ENCODE peak calls at places on chromosomes 7 and 10, in seven cellular contexts. N is neuronal stem cell, F is H9, W is mesenchymal stem cell, S is H1, U is mesendoderm, M is trophoblast cell. I is an unnamed sample.

GRCh38 chr7:123275036-123275753 is 75.4 kb upstream of the SLC13A1 start:
- DNase-seq in M (no peak), S (no peak), F (no peak), U (no peak), W (peak), N (no peak), I (no peak)

GRCh38 chr10:96833220-96834001 is 1.3 kb downstream of the LCOR start:
- DNase-seq in S (no peak), W (peak), F (peak), M (peak), U (peak), N (peak), I (peak)

GRCh38 chr10:59611048-59611447 is 98.6 kb downstream of the SLC16A9 start:
- DNase-seq in N (no peak), S (no peak), U (no peak), F (no peak), M (peak), W (no peak), I (no peak)

GRCh38 chr10:26721561-26721960 is 24.1 kb downstream of the PDSS1 start:
- DNase-seq in N (no peak), F (no peak), M (no peak), S (no peak), W (no peak), U (no peak), I (no peak)

GRCh38 chr7:132656846-132657776 is 80.8 kb upstream of the PLXNA4 start:
- DNase-seq in F (no peak), W (peak), N (no peak), U (peak), M (peak), S (no peak), I (peak)

GRCh38 chr7:99628471-99629465 is 12.0 kb downstream of the ZSCAN25 start:
- DNase-seq in U (peak), M (no peak), S (no peak), F (peak), N (no peak), W (no peak), I (no peak)

GRCh38 chr7:140059288-140060242 is 3.2 kb downstream of the PARP12 start:
- DNase-seq in W (peak), U (no peak), N (no peak), M (peak), F (no peak), S (no peak), I (peak)

GRCh38 chr10:12934777-12935176 is 66.7 kb downstream of the CCDC3 start:
- DNase-seq in U (no peak), N (no peak), W (peak), S (no peak), M (peak), F (no peak), I (peak)

GRCh38 chr10:96651998-96652431 is 65.2 kb upstream of the TM9SF3 start:
- DNase-seq in N (no peak), U (no peak), S (no peak), F (no peak), W (no peak), M (no peak), I (no peak)

GRCh38 chr10:123019264-123019663 is 10.5 kb downstream of the ACADSB start:
- DNase-seq in S (no peak), W (no peak), N (no peak), M (no peak), U (no peak), F (no peak), I (no peak)

GRCh38 chr7:147197006-147197405 is 1080.4 kb downstream of the CNTNAP2 start:
- DNase-seq in N (no peak), U (no peak), S (no peak), M (no peak), F (no peak), W (no peak), I (no peak)

GRCh38 chr7:64959072-64959747 is 31.6 kb downstream of the ZNF117 start:
- DNase-seq in S (no peak), N (no peak), F (no peak), W (no peak), M (no peak), U (peak), I (no peak)

GRCh38 chr7:157297071-157297638 is 39.6 kb upstream of the DNAJB6 start:
- DNase-seq in S (no peak), W (no peak), N (no peak), U (no peak), F (no peak), M (no peak), I (no peak)

GRCh38 chr10:17249820-17250219 is 21.8 kb downstream of the VIM start:
- DNase-seq in S (no peak), U (peak), M (no peak), N (no peak), W (no peak), F (no peak), I (peak)

GRCh38 chr7:48708635-48709034 is 215.7 kb upstream of the CDC14C start:
- DNase-seq in S (peak), N (peak), U (peak), F (peak), W (no peak), M (no peak), I (no peak)

GRCh38 chr7:150992833-150993302 is 2.1 kb downstream of the NOS3 start:
- DNase-seq in M (no peak), F (peak), S (no peak), W (peak), N (peak), U (peak), I (no peak)

GRCh38 chr7:4841007-4841784 is 20.6 kb downstream of the PAPOLB start:
- DNase-seq in W (no peak), F (no peak), U (no peak), M (no peak), N (no peak), S (no peak), I (no peak)

GRCh38 chr7:101823086-101823485 is 5.7 kb downstream of the CUX1 start:
- DNase-seq in S (no peak), M (peak), N (no peak), W (no peak), F (no peak), U (no peak), I (no peak)

GRCh38 chr10:113808168-113808567 is 45.7 kb downstream of the DCLRE1A start:
- DNase-seq in F (no peak), U (no peak), N (no peak), W (no peak), M (no peak), S (no peak), I (no peak)

GRCh38 chr10:12782537-12782936 is 219.0 kb downstream of the CCDC3 start:
- DNase-seq in U (peak), S (no peak), M (peak), N (peak), F (peak), W (peak), I (peak)

DNA sequence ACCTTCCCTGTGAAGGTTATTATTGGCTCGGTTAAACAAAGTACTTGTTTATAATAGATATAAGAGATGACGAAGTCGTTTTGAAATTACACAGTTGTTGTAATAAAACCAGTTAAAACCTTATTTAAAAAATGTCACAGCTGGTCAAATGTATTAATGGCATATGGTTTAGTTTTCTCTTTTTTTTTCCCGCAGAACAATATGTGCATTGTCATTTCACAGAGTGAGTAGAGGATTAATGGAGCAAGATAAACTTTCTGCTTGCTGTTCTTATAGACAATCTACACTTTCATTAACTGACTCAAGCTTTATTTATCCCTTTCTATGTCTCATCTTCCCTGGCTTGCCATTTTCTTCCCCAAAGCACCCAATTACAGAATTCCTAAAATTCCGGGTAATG is 404.3 kb upstream of the NPVF start:
- DNase-seq in U (no peak), N (no peak), M (no peak), S (no peak), W (no peak), F (no peak), I (no peak)
- H2AK5ac ChIP-seq in U (no peak), N (no peak), M (no peak), S (no peak), W (no peak), F (no peak), I (no peak)

GRCh38 chr7:29228289-29229011 is 33.9 kb downstream of the CHN2 start:
- DNase-seq in M (peak), F (no peak), U (no peak), S (no peak), W (no peak), N (no peak), I (no peak)
- H2AK5ac ChIP-seq in M (peak), F (no peak), U (no peak), S (no peak), W (no peak), N (no peak), I (no peak)

GRCh38 chr7:32078824-32079223 is 8.6 kb upstream of the PDE1C start:
- DNase-seq in F (no peak), W (no peak), M (no peak), N (no peak), U (no peak), S (no peak), I (no peak)

GRCh38 chr7:32077806-32078205 is 7.6 kb upstream of the PDE1C start:
- DNase-seq in S (no peak), W (no peak), M (no peak), F (no peak), U (no peak), N (no peak), I (no peak)

GRCh38 chr7:32074787-32075570 is 4.8 kb upstream of the PDE1C start:
- DNase-seq in W (no peak), M (no peak), S (no peak), N (no peak), F (no peak), U (no peak), I (no peak)

GRCh38 chr7:32073533-32073932 is 3.3 kb upstream of the PDE1C start:
- DNase-seq in U (no peak), F (no peak), N (no peak), S (no peak), W (no peak), M (no peak), I (no peak)

GRCh38 chr7:32075612-32076011 is 5.4 kb upstream of the PDE1C start:
- DNase-seq in U (no peak), M (no peak), S (no peak), N (no peak), F (no peak), W (no peak), I (no peak)
- H2AK5ac ChIP-seq in U (no peak), M (no peak), S (no peak), N (no peak), F (no peak), W (peak), I (peak)

DNA sequence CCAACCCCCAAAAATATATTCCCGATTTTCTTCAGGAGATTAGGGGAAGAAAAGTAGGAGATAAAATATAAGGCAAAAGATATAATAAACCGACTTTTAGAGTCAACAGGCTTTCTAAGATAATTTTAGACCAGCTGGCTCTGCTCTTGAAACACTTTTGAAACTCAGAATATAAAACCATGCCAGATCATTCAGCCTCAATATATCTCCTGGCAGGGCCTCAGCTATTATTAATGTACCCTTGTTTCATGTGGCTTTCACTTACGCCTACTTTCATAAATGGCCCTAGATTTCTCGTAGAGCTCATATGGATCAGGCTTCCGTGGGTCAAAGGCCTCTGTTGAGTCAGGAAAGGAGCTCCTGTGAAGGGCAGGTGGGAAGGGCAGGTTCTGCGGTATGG is 396.0 kb downstream of the PHTF2 start:
- DNase-seq in S (no peak), U (no peak), N (no peak), M (no peak), W (no peak), F (no peak), I (no peak)
- H2AK5ac ChIP-seq in S (no peak), U (no peak), N (no peak), M (no peak), W (no peak), F (no peak), I (no peak)

I was measured in IMR-90.